ENCODE peak calls at places on chromosome 11, in seven cellular contexts. L, J, M, Q, F, T and O are unnamed samples.

GRCh38 chr11:57649826-57650738 is at the start of gene YPEL4:
- DNase-seq in L (peak; percentile 65), M (peak; percentile 87), J (no peak), T (peak; percentile 60), Q (no peak), F (peak; percentile 50), O (peak; percentile 71)

GRCh38 chr11:93767018-93767417 is 17.1 kb upstream of the MED17 start:
- DNase-seq in Q (no peak), F (no peak), L (no peak), T (no peak), M (no peak), J (no peak), O (no peak)

GRCh38 chr11:124402326-124402922 is 3.6 kb upstream of the OR8B3 start:
- DNase-seq in Q (peak; percentile 69), T (peak; percentile 58), J (no peak), M (peak; percentile 76), L (no peak), F (peak; percentile 51), O (peak; percentile 39)

GRCh38 chr11:15935370-15935769 is 421.0 kb downstream of the SOX6 start:
- DNase-seq in T (no peak), L (no peak), J (no peak), M (no peak), Q (no peak), F (no peak), O (no peak)

GRCh38 chr11:129639300-129639699 is 176.3 kb upstream of the TMEM45B start:
- DNase-seq in T (peak; percentile 73), L (no peak), F (no peak), Q (peak; percentile 54), J (no peak), M (peak; percentile 90), O (no peak)

GRCh38 chr11:94130589-94131362 is 2.1 kb downstream of the PANX1 start:
- DNase-seq in T (peak; percentile 84), M (peak; percentile 83), J (no peak), Q (peak; percentile 77), L (no peak), F (no peak), O (no peak)

GRCh38 chr11:47248664-47249377 is at the start of gene ACP2:
- DNase-seq in F (peak; percentile 90), L (peak; percentile 75), T (peak; percentile 71), Q (no peak), J (peak; percentile 71), M (peak; percentile 88), O (peak; percentile 63)

GRCh38 chr11:62005231-62005661 is 37.8 kb upstream of the FTH1 start:
- DNase-seq in M (no peak), J (no peak), Q (no peak), F (no peak), T (no peak), L (no peak), O (peak; percentile 58)

GRCh38 chr11:2180775-2181370 is 9.3 kb upstream of the TH start:
- DNase-seq in L (no peak), T (no peak), M (peak; percentile 60), Q (no peak), J (no peak), F (no peak), O (no peak)

GRCh38 chr11:109789911-109790310 is 303.3 kb upstream of the ZC3H12C start:
- DNase-seq in M (peak; percentile 62), Q (no peak), L (no peak), F (no peak), T (peak; percentile 47), J (no peak), O (no peak)

GRCh38 chr11:23021287-23021863 is 161.1 kb upstream of the CCDC179 start:
- DNase-seq in M (peak; percentile 44), F (no peak), Q (no peak), J (no peak), L (no peak), T (peak; percentile 17), O (no peak)